ENCODE peak calls at places on chromosome 7, in six cellular contexts. G, Q, F, L, V and W are unnamed samples.

GRCh38 chr7:91656486-91657237 is 223.8 kb downstream of the MTERF1 start:
- DNase-seq in G (no peak), Q (no peak), F (peak; percentile 68), L (no peak), V (peak; percentile 21), W (no peak)

GRCh38 chr7:121395494-121395960 is 581 bp downstream of the FAM3C start:
- DNase-seq in G (peak; percentile 61), Q (no peak), F (no peak), L (peak; percentile 26), V (no peak), W (no peak)

GRCh38 chr7:133571066-133571465 is 318.2 kb downstream of the EXOC4 start:
- DNase-seq in G (no peak), Q (no peak), F (no peak), L (no peak), V (no peak), W (no peak)

GRCh38 chr7:101804642-101805401 is 12.6 kb upstream of the CUX1 start:
- DNase-seq in G (no peak), Q (peak; percentile 59), F (no peak), L (no peak), V (peak; percentile 20), W (no peak)

GRCh38 chr7:64947252-64948000 is 43.4 kb downstream of the ZNF117 start:
- DNase-seq in G (peak; percentile 57), Q (no peak), F (no peak), L (no peak), V (peak; percentile 23), W (no peak)

GRCh38 chr7:26237035-26237807 is 35.7 kb downstream of the CBX3 start:
- DNase-seq in G (no peak), Q (no peak), F (no peak), L (no peak), V (no peak), W (no peak)

GRCh38 chr7:106178593-106179134 is 66.6 kb upstream of the SYPL1 start:
- DNase-seq in G (peak; percentile 66), Q (peak; percentile 16), F (no peak), L (no peak), V (no peak), W (no peak)

GRCh38 chr7:114130860-114131259 is 212.1 kb upstream of the PPP1R3A start:
- DNase-seq in G (no peak), Q (no peak), F (no peak), L (no peak), V (no peak), W (no peak)

GRCh38 chr7:81819861-81820260 is 50.0 kb upstream of the HGF start:
- DNase-seq in G (no peak), Q (no peak), F (no peak), L (no peak), V (no peak), W (no peak)

GRCh38 chr7:33649476-33650441 is 255.6 kb upstream of the BMPER start:
- DNase-seq in G (no peak), Q (no peak), F (no peak), L (no peak), V (no peak), W (no peak)

GRCh38 chr7:81299272-81299671 is 380.4 kb upstream of the SEMA3C start:
- DNase-seq in G (no peak), Q (peak; percentile 29), F (no peak), L (no peak), V (no peak), W (no peak)

GRCh38 chr7:17623546-17624185 is 316.6 kb downstream of the SNX13 start:
- DNase-seq in G (no peak), Q (no peak), F (no peak), L (no peak), V (no peak), W (no peak)

GRCh38 chr7:144513332-144513731 is 109.8 kb upstream of the NOBOX start:
- DNase-seq in G (no peak), Q (peak; percentile 35), F (no peak), L (no peak), V (peak; percentile 57), W (no peak)

GRCh38 chr7:24466109-24466768 is 107.0 kb upstream of the PALS2 start:
- DNase-seq in G (no peak), Q (no peak), F (no peak), L (no peak), V (no peak), W (no peak)

GRCh38 chr7:12030116-12030515 is 181.0 kb upstream of the TMEM106B start:
- DNase-seq in G (no peak), Q (no peak), F (no peak), L (no peak), V (no peak), W (no peak)

GRCh38 chr7:141362580-141363435 is 188.4 kb upstream of the AGK start:
- DNase-seq in G (no peak), Q (no peak), F (no peak), L (no peak), V (no peak), W (no peak)

GRCh38 chr7:19754521-19755116 is 18.8 kb downstream of the TMEM196 start:
- DNase-seq in G (no peak), Q (peak; percentile 51), F (no peak), L (no peak), V (no peak), W (no peak)

GRCh38 chr7:69994907-69995542 is 396.8 kb downstream of the AUTS2 start:
- DNase-seq in G (no peak), Q (no peak), F (no peak), L (no peak), V (no peak), W (no peak)

GRCh38 chr7:40697653-40698052 is 562.8 kb downstream of the SUGCT start:
- DNase-seq in G (no peak), Q (no peak), F (no peak), L (no peak), V (no peak), W (no peak)

GRCh38 chr7:88253640-88254039 is 33.8 kb upstream of the SRI start:
- DNase-seq in G (no peak), Q (no peak), F (no peak), L (no peak), V (no peak), W (no peak)

GRCh38 chr7:139358541-139359365 is 941 bp upstream of the LUC7L2 start:
- DNase-seq in G (no peak), Q (peak; percentile 40), F (no peak), L (no peak), V (peak; percentile 17), W (no peak)

GRCh38 chr7:5422324-5423271 is 1.0 kb downstream of the TNRC18 start:
- DNase-seq in G (peak; percentile 63), Q (no peak), F (no peak), L (no peak), V (no peak), W (no peak)

GRCh38 chr7:97014145-97014544 is 8.8 kb downstream of the DLX6 start:
- DNase-seq in G (no peak), Q (no peak), F (no peak), L (no peak), V (no peak), W (no peak)

GRCh38 chr7:112640682-112641081 is 149.5 kb downstream of the TMEM168 start:
- DNase-seq in G (no peak), Q (no peak), F (no peak), L (no peak), V (no peak), W (no peak)

GRCh38 chr7:153567426-153567825 is 484.8 kb upstream of the DPP6 start:
- DNase-seq in G (no peak), Q (no peak), F (peak; percentile 69), L (no peak), V (no peak), W (no peak)

GRCh38 chr7:139745330-139746143 is 32.3 kb downstream of the HIPK2 start:
- DNase-seq in G (peak; percentile 68), Q (no peak), F (no peak), L (no peak), V (peak; percentile 50), W (no peak)

GRCh38 chr7:75725306-75725705 is 13.4 kb downstream of the HIP1 start:
- DNase-seq in G (no peak), Q (no peak), F (no peak), L (no peak), V (no peak), W (no peak)

GRCh38 chr7:18520450-18521235 is 25.1 kb downstream of the HDAC9 start:
- DNase-seq in G (no peak), Q (no peak), F (no peak), L (no peak), V (no peak), W (no peak)

GRCh38 chr7:74429153-74429747 is 24.5 kb upstream of the GTF2IRD1 start:
- DNase-seq in G (peak; percentile 27), Q (no peak), F (no peak), L (no peak), V (no peak), W (no peak)

GRCh38 chr7:30751696-30752273 is at the start of gene INMT:
- DNase-seq in G (no peak), Q (no peak), F (peak; percentile 86), L (no peak), V (no peak), W (no peak)
- H3K4me3 ChIP-seq in G (peak within 1 kb of the TSS; percentile 43), Q (no peak within 1 kb of the TSS), F (peak within 1 kb of the TSS; percentile 55), L (no peak within 1 kb of the TSS), V (no peak within 1 kb of the TSS), W (peak within 1 kb of the TSS; percentile 47)

GRCh38 chr7:21611129-21611528 is 68.3 kb downstream of the DNAH11 start:
- DNase-seq in G (peak; percentile 80), Q (no peak), F (no peak), L (no peak), V (no peak), W (no peak)
- H3K4me3 ChIP-seq in G (no peak overlapping the region), Q (no peak overlapping the region), F (no peak overlapping the region), L (no peak overlapping the region), V (no peak overlapping the region), W (no peak overlapping the region)

GRCh38 chr7:151246161-151247015 is 2.1 kb downstream of the SMARCD3 start:
- DNase-seq in G (peak; percentile 45), Q (no peak), F (no peak), L (no peak), V (no peak), W (no peak)
- H3K4me3 ChIP-seq in G (no peak overlapping the region), Q (no peak overlapping the region), F (peak overlapping the region; percentile 71), L (no peak overlapping the region), V (no peak overlapping the region), W (peak overlapping the region; percentile 74)

GRCh38 chr7:155204744-155205367 is 92.8 kb upstream of the INSIG1 start:
- DNase-seq in G (no peak), Q (no peak), F (peak; percentile 66), L (no peak), V (no peak), W (no peak)
- H3K4me3 ChIP-seq in G (peak overlapping the region; percentile 28), Q (no peak overlapping the region), F (peak overlapping the region; percentile 22), L (peak overlapping the region; percentile 59), V (no peak overlapping the region), W (no peak overlapping the region)

GRCh38 chr7:78578701-78579100 is 780.1 kb downstream of the PHTF2 start:
- DNase-seq in G (no peak), Q (no peak), F (no peak), L (no peak), V (no peak), W (no peak)
- H3K4me3 ChIP-seq in G (no peak overlapping the region), Q (no peak overlapping the region), F (no peak overlapping the region), L (no peak overlapping the region), V (no peak overlapping the region), W (no peak overlapping the region)